ENCODE peak calls at places on chromosomes 5 and 9, in ten cellular contexts. L, Z, R, M, F, J, C, Q, V and G are unnamed samples.

GRCh38 chr5:112123060-112123459 is 296.0 kb downstream of the EPB41L4A start:
- DNase-seq in F (no peak), R (no peak), C (no peak), L (no peak), M (no peak), V (no peak), Q (no peak), Z (no peak), J (no peak), G (no peak)

GRCh38 chr5:34622046-34622435 is 34.1 kb upstream of the RAI14 start:
- DNase-seq in L (no peak), R (no peak), Q (no peak), C (no peak), V (no peak), J (no peak), M (no peak), Z (no peak), F (no peak), G (no peak)

GRCh38 chr5:172801184-172801671 is 30.2 kb upstream of the DUSP1 start:
- DNase-seq in M (no peak), L (no peak), C (no peak), Z (no peak), V (no peak), J (peak), F (no peak), Q (peak), R (no peak), G (no peak)

GRCh38 chr5:167716376-167716775 is 575.1 kb upstream of the WWC1 start:
- DNase-seq in V (no peak), L (no peak), R (no peak), M (no peak), F (no peak), J (no peak), Z (no peak), C (no peak), Q (no peak), G (no peak)

GRCh38 chr5:117713585-117714198 is 1139.1 kb upstream of the SEMA6A start:
- DNase-seq in L (no peak), J (no peak), Z (no peak), Q (no peak), V (no peak), R (no peak), F (no peak), C (no peak), M (peak), G (no peak)

GRCh38 chr9:36922548-36922947 is 111.5 kb downstream of the PAX5 start:
- DNase-seq in F (no peak), R (no peak), L (no peak), V (no peak), J (peak), Q (no peak), Z (no peak), C (no peak), M (no peak), G (no peak)

GRCh38 chr9:113572076-113572861 is 108.7 kb downstream of the RGS3 start:
- DNase-seq in V (no peak), F (no peak), Q (peak), R (no peak), Z (no peak), C (no peak), M (no peak), L (no peak), J (no peak), G (no peak)

GRCh38 chr5:158178535-158178934 is 319.6 kb upstream of the CLINT1 start:
- DNase-seq in V (no peak), C (no peak), J (no peak), Z (no peak), M (no peak), R (no peak), L (no peak), Q (no peak), F (no peak), G (no peak)

GRCh38 chr5:25027016-25027415 is 382.2 kb upstream of the CDH10 start:
- DNase-seq in M (no peak), J (no peak), Z (no peak), R (no peak), F (no peak), Q (no peak), L (no peak), C (no peak), V (no peak), G (no peak)

GRCh38 chr5:180235846-180236245 is 26.8 kb upstream of the RASGEF1C start:
- DNase-seq in M (no peak), F (no peak), L (no peak), Z (no peak), Q (no peak), J (no peak), V (no peak), R (no peak), C (no peak), G (no peak)

GRCh38 chr9:120252248-120252647 is 327.7 kb downstream of the CDK5RAP2 start:
- DNase-seq in R (no peak), V (no peak), F (peak), J (no peak), Q (no peak), Z (no peak), C (no peak), M (no peak), L (no peak), G (no peak)

GRCh38 chr5:174409971-174410370 is 314.4 kb upstream of the MSX2 start:
- DNase-seq in V (no peak), C (no peak), Q (no peak), Z (no peak), M (no peak), R (no peak), J (no peak), L (no peak), F (no peak), G (no peak)

GRCh38 chr9:128940271-128940921 is 7.0 kb downstream of the DOLK start:
- DNase-seq in M (no peak), Q (peak), J (no peak), C (no peak), L (no peak), R (no peak), F (no peak), V (no peak), Z (no peak), G (no peak)

GRCh38 chr9:744046-744712 is 97.3 kb upstream of the DMRT1 start:
- DNase-seq in L (no peak), Z (no peak), Q (no peak), R (no peak), J (no peak), C (no peak), M (no peak), V (no peak), F (no peak), G (no peak)

GRCh38 chr5:61052870-61053269 is 107.9 kb downstream of the NDUFAF2 start:
- DNase-seq in V (no peak), F (no peak), C (no peak), M (no peak), Q (no peak), Z (no peak), J (peak), R (no peak), L (no peak), G (no peak)

GRCh38 chr9:4298255-4299005 is 1.4 kb downstream of the GLIS3 start:
- DNase-seq in R (peak), Q (peak), L (peak), Z (no peak), V (peak), J (no peak), C (no peak), M (peak), F (no peak), G (no peak)

GRCh38 chr5:140344683-140345423 is 1.6 kb downstream of the HBEGF start:
- DNase-seq in C (no peak), Q (no peak), L (no peak), Z (no peak), M (no peak), J (no peak), R (no peak), F (no peak), V (no peak), G (no peak)

GRCh38 chr5:140544986-140545385 is 2.5 kb upstream of the EIF4EBP3 start:
- DNase-seq in C (no peak), L (no peak), M (peak), J (no peak), Q (no peak), V (no peak), Z (no peak), R (no peak), F (no peak), G (no peak)

GRCh38 chr9:90505695-90506094 is 136.9 kb downstream of the DIRAS2 start:
- DNase-seq in Q (no peak), M (no peak), C (no peak), Z (no peak), V (no peak), R (no peak), L (no peak), J (no peak), F (no peak), G (no peak)

GRCh38 chr5:160021818-160022446 is 13.0 kb downstream of the TTC1 start:
- DNase-seq in F (peak), C (no peak), Z (peak), L (peak), M (peak), Q (no peak), V (no peak), R (peak), J (peak), G (no peak)

GRCh38 chr5:41637869-41638268 is 127.5 kb upstream of the PLCXD3 start:
- DNase-seq in V (no peak), Q (no peak), R (no peak), Z (no peak), L (no peak), M (no peak), F (no peak), J (no peak), C (no peak), G (no peak)

GRCh38 chr5:141692919-141693848 is 11.2 kb upstream of the ARAP3 start:
- DNase-seq in L (no peak), M (no peak), F (no peak), C (no peak), Q (no peak), V (no peak), R (no peak), J (no peak), Z (peak), G (no peak)

GRCh38 chr9:98575379-98576346 is 133.1 kb downstream of the GABBR2 start:
- DNase-seq in Q (peak), J (peak), R (no peak), F (no peak), M (no peak), C (no peak), V (no peak), Z (no peak), L (peak), G (no peak)

GRCh38 chr9:36632892-36633291 is 60.2 kb downstream of the MELK start:
- DNase-seq in Z (no peak), C (no peak), L (peak), R (no peak), F (no peak), Q (no peak), M (no peak), J (peak), V (no peak), G (no peak)

GRCh38 chr9:27365977-27366376 is 69.0 kb upstream of the EQTN start:
- DNase-seq in J (peak), Q (no peak), C (no peak), V (no peak), L (peak), Z (no peak), M (no peak), F (no peak), R (no peak), G (no peak)

GRCh38 chr5:93100433-93100832 is 480.6 kb downstream of the NR2F1-AS1 start:
- DNase-seq in R (no peak), M (no peak), L (no peak), C (no peak), F (no peak), Q (no peak), V (no peak), Z (no peak), J (peak), G (no peak)

GRCh38 chr5:73284196-73284795 is 111.3 kb downstream of the TMEM174 start:
- DNase-seq in Z (no peak), M (no peak), R (no peak), Q (no peak), L (no peak), V (no peak), F (no peak), J (no peak), C (no peak), G (no peak)

DNA sequence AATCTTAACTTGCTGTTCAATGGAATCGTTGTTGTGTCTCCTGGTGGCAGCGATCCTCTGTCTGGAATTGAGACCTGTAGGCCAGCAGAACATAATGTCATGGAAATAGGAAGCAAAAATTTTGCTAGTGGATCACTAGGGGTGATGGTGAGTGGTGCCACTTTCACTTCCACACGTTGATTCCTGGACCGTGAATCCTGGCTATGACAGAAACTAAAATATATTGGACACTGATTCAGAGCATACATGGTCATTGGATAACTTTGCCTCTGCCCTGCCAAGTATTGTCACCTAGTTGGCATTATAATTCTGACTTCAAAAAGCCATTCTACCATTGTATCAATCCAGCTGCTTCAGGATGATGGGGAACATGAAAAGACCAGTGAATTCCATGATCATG is 353.2 kb downstream of the IRX1 start:
- DNase-seq in Q (no peak), M (no peak), L (no peak), V (no peak), J (no peak), R (no peak), Z (no peak), F (no peak), C (no peak), G (no peak)
- TF ChIP-seq CTCF in Q (no peak), M (no peak), L (no peak), V (no peak), J (no peak), R (no peak), Z (no peak), F (no peak), C (no peak), G (no peak)

DNA sequence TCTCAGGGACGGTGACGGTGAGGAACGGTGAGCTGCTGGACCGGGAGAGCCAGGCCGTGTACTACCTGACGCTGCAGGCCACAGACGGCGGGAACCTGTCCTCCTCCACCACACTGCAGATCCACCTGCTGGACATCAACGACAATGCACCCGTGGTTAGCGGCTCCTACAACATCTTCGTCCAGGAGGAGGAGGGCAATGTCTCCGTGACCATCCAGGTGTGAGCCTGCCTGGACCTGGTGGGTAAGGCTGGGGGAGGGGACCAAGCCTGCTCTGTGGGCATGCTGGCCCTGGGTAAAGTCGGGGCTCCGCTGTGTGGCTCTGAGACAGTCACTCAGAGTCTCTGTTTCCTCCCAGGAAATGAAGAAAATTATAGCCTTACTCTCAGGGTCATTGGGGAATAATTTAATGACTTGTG is 29.3 kb downstream of the CDHR2 start:
- DNase-seq in Z (peak), Q (no peak), L (peak), R (peak), J (no peak), M (peak), F (peak), C (no peak), V (no peak), G (no peak)
- TF ChIP-seq CTCF in Z (no peak), Q (no peak), L (peak), R (no peak), J (peak), M (peak), F (peak), C (peak), V (peak), G (peak)

GRCh38 chr9:131276891-131277672 is 772 bp upstream of the FAM78A start:
- DNase-seq in V (no peak), Q (no peak), J (no peak), L (peak), R (no peak), C (no peak), F (no peak), M (no peak), Z (peak), G (no peak)
- TF ChIP-seq CTCF in V (no peak), Q (no peak), J (no peak), L (peak), R (no peak), C (no peak), F (no peak), M (no peak), Z (no peak), G (no peak)

GRCh38 chr5:109590799-109591198 is 98.9 kb upstream of the MAN2A1 start:
- DNase-seq in J (no peak), R (no peak), L (no peak), C (no peak), V (no peak), F (no peak), Q (no peak), M (no peak), Z (no peak), G (no peak)

GRCh38 chr5:109594217-109594616 is 95.5 kb upstream of the MAN2A1 start:
- DNase-seq in C (no peak), Q (no peak), L (no peak), J (no peak), M (no peak), V (no peak), F (no peak), Z (no peak), R (no peak), G (no peak)

GRCh38 chr5:109589239-109589638 is 100.5 kb upstream of the MAN2A1 start:
- DNase-seq in M (no peak), Q (no peak), C (no peak), Z (no peak), L (no peak), F (no peak), V (no peak), R (no peak), J (no peak), G (no peak)

GRCh38 chr5:109588281-109589035 is 101.3 kb upstream of the MAN2A1 start:
- DNase-seq in R (no peak), L (no peak), V (no peak), J (no peak), Q (no peak), F (no peak), M (no peak), Z (no peak), C (no peak), G (no peak)

DNA sequence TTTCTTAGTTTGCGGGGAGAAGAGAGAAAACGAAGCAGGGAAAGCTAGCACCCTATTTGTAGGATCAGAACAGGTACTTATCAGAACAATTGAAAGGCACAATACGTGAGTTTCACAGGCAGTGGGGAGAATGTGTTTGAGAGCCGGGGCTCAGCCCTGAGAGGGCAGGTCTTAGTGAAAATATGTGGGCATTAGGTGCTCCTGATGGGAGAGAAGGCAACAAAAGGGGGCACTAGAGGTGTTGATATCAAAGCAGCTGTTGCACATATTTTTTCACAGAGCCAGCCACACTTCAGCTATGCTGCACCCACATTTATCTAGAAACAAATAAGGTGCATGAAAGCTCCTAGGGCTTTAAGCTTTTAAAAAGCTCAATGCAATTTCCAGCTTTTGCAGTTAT is 99.7 kb upstream of the MAN2A1 start:
- DNase-seq in M (no peak), F (no peak), V (no peak), L (no peak), C (no peak), Z (no peak), R (no peak), Q (no peak), J (peak), G (no peak)
- TF ChIP-seq CTCF in M (peak), F (no peak), V (no peak), L (no peak), C (no peak), Z (no peak), R (no peak), Q (no peak), J (no peak), G (no peak)

GRCh38 chr5:78496373-78496772 is 136.0 kb downstream of the SCAMP1 start:
- DNase-seq in J (peak), Q (no peak), F (no peak), C (no peak), M (no peak), V (no peak), R (no peak), Z (no peak), L (no peak), G (no peak)

GRCh38 chr5:78490709-78491485 is 130.5 kb downstream of the SCAMP1 start:
- DNase-seq in Z (no peak), V (no peak), M (no peak), R (no peak), Q (no peak), J (no peak), F (no peak), L (no peak), C (no peak), G (no peak)

GRCh38 chr5:78495800-78496199 is 135.4 kb downstream of the SCAMP1 start:
- DNase-seq in R (no peak), Q (no peak), F (peak), C (no peak), M (peak), V (no peak), J (no peak), L (no peak), Z (no peak), G (no peak)

GRCh38 chr5:78492650-78493049 is 132.2 kb downstream of the SCAMP1 start:
- DNase-seq in C (no peak), M (no peak), L (no peak), V (no peak), J (no peak), Z (no peak), R (no peak), Q (no peak), F (no peak), G (no peak)

DNA sequence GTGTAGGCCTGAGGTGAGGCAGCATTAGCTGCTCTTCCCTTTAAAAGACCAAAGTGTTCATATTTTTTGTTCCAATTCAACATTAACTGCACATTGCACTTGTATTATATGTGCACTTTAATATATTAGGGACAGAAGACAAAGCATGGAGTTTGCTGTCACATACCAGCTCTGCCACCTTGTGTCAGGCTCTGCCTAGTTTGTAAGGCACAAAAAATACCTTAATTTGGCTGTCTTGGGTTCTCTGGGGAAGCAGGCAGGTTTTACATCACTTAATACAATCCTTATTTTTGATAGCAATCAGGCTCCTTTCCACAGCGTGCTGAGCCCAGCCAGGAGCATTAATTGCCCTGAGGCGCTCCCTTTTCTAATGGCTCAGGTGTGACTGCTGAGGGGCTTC is 131.8 kb downstream of the SCAMP1 start:
- DNase-seq in J (no peak), Z (no peak), M (no peak), V (no peak), C (no peak), R (no peak), L (no peak), Q (no peak), F (no peak), G (no peak)
- TF ChIP-seq CTCF in J (no peak), Z (no peak), M (no peak), V (no peak), C (no peak), R (no peak), L (no peak), Q (no peak), F (no peak), G (no peak)